ENCODE peak calls at places on chromosomes 13 and 19, in ten cellular contexts. V, U, K, X, D, Y, S, I, M and R are unnamed samples.

GRCh38 chr19:13790354-13790753 is 4.9 kb upstream of the ZSWIM4 start:
- DNase-seq in S (peak; percentile 11), D (no peak), X (no peak), I (peak; percentile 90), V (no peak), M (no peak), U (peak; percentile 36), K (peak; percentile 42), Y (no peak), R (no peak)

GRCh38 chr13:19888799-19889198 is 25.4 kb upstream of the ZMYM5 start:
- DNase-seq in S (no peak), U (peak; percentile 55), V (peak; percentile 60), D (no peak), I (peak; percentile 39), Y (no peak), M (no peak), K (peak; percentile 48), X (no peak), R (no peak)

GRCh38 chr19:18227781-18228271 is 1.6 kb upstream of the PDE4C start:
- DNase-seq in S (no peak), I (no peak), K (no peak), U (no peak), X (no peak), Y (no peak), D (no peak), V (no peak), M (no peak), R (no peak)

GRCh38 chr13:57877596-57877995 is 246.1 kb downstream of the PCDH17 start:
- DNase-seq in S (no peak), Y (no peak), X (no peak), D (no peak), V (no peak), K (peak; percentile 64), U (no peak), M (no peak), I (no peak), R (peak; percentile 22)

GRCh38 chr19:17751912-17752273 is 616 bp downstream of the FCHO1 start:
- DNase-seq in X (no peak), D (no peak), M (no peak), I (peak; percentile 65), V (no peak), S (no peak), K (no peak), Y (no peak), U (no peak), R (no peak)

GRCh38 chr13:99425485-99426341 is 75.6 kb upstream of the TM9SF2 start:
- DNase-seq in M (peak; percentile 88), I (peak; percentile 48), U (no peak), K (no peak), Y (no peak), S (peak; percentile 37), D (no peak), X (no peak), V (no peak), R (no peak)

GRCh38 chr19:18147396-18147795 is 5.6 kb upstream of the PIK3R2 start:
- DNase-seq in V (no peak), M (no peak), I (no peak), X (no peak), S (no peak), Y (peak; percentile 16), K (no peak), U (no peak), D (no peak), R (no peak)

GRCh38 chr13:79637086-79637763 is 156.3 kb downstream of the NDFIP2 start:
- DNase-seq in Y (peak; percentile 36), V (peak; percentile 26), D (no peak), I (no peak), X (no peak), K (no peak), S (no peak), M (no peak), U (peak; percentile 50), R (no peak)

GRCh38 chr19:34034318-34034846 is 137.9 kb upstream of the LSM14A start:
- DNase-seq in K (no peak), S (no peak), U (no peak), M (no peak), X (no peak), V (no peak), D (no peak), I (no peak), Y (no peak), R (no peak)

GRCh38 chr13:39419866-39420265 is 183.1 kb downstream of the LHFPL6 start:
- DNase-seq in D (no peak), Y (no peak), M (no peak), I (no peak), S (no peak), V (no peak), K (no peak), U (no peak), X (no peak), R (no peak)

GRCh38 chr13:39419068-39419467 is 183.9 kb downstream of the LHFPL6 start:
- DNase-seq in I (no peak), D (no peak), M (no peak), V (no peak), U (no peak), X (no peak), K (no peak), Y (no peak), S (no peak), R (no peak)

GRCh38 chr13:39417131-39417530 is 185.9 kb downstream of the LHFPL6 start:
- DNase-seq in I (peak; percentile 23), U (no peak), V (peak; percentile 51), X (no peak), S (no peak), D (no peak), Y (no peak), K (peak; percentile 38), M (no peak), R (no peak)

GRCh38 chr13:39418424-39418823 is 184.6 kb downstream of the LHFPL6 start:
- DNase-seq in I (no peak), X (no peak), U (no peak), D (no peak), S (no peak), Y (no peak), M (no peak), K (no peak), V (no peak), R (no peak)

DNA sequence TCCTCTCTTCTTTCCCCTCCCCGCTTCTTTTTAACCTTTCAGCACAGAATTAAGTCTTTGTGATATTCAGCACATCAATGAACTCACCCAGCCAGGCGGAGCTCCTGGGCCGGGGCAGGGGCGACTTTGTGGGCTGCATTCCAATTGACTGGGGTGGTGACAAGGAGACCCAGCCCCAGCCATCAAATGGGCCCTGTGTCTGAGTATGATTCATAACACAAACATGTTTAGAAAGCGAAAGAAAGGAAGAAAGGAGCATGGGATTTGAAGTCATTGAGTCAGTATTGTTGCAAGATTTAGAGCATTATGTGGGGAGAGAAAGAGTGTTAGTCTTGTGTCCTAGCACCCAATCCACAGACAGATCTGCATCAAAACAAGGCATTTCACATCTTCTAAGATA is 185.3 kb downstream of the LHFPL6 start:
- DNase-seq in Y (no peak), S (no peak), K (peak; percentile 84), V (peak; percentile 78), D (no peak), X (no peak), U (peak; percentile 80), M (no peak), I (peak; percentile 9), R (peak; percentile 42)
- H3K4me3 ChIP-seq in Y (no peak overlapping the region), S (no peak overlapping the region), K (peak overlapping the region; percentile 2), V (peak overlapping the region; percentile 62), D (no peak overlapping the region), X (no peak overlapping the region), U (peak overlapping the region; percentile 40), M (no peak overlapping the region), I (no peak overlapping the region), R (peak overlapping the region; percentile 21)

DNA sequence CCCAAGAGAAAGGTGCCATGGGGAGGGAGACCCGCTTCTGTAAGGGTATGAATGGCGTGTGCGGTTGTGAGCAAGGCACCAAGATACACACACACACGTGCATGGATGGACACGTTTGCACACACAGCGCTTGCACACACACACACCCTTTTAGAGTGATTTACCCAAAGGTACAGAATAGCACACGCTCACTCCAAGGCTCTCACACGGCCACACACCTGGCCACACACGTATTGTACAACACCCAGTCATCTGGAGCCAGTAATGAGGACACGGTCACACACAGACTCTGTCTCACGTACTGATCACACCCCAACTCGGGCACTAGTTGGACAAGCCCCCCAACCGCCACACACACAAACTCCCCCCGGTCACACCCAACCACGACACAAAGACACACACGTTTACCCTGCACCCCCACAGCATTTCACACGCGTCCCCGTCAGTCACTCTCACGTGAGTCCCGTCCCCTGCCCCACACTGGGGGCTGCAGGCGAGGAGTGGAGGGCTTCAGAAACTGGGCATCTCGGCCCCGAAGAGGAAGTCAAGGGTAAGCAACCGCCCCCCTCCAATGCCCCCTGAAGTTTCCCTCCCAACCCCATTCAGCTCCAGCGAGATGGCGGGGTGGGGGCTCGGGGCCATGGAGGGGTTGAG is 779 bp downstream of the OLFM2 start:
- DNase-seq in U (no peak), D (no peak), M (no peak), K (no peak), Y (no peak), S (no peak), X (no peak), I (no peak), V (peak; percentile 36), R (no peak)
- H3K4me3 ChIP-seq in U (no peak overlapping the region), D (peak overlapping the region; percentile 40), M (no peak overlapping the region), K (peak overlapping the region; percentile 5), Y (peak overlapping the region; percentile 41), S (no peak overlapping the region), X (peak overlapping the region; percentile 42), I (no peak overlapping the region), V (peak overlapping the region; percentile 84), R (peak overlapping the region; percentile 57)

GRCh38 chr19:40217027-40217810 is 965 bp downstream of the TTC9B start:
- DNase-seq in Y (peak; percentile 76), S (no peak), D (no peak), U (no peak), M (no peak), I (peak; percentile 19), K (no peak), V (no peak), X (no peak), R (no peak)
- H3K4me3 ChIP-seq in Y (no peak overlapping the region), S (no peak overlapping the region), D (no peak overlapping the region), U (no peak overlapping the region), M (no peak overlapping the region), I (no peak overlapping the region), K (no peak overlapping the region), V (no peak overlapping the region), X (no peak overlapping the region), R (no peak overlapping the region)

GRCh38 chr19:38695832-38696732 is 48.2 kb downstream of the CAPN12 start:
- DNase-seq in S (no peak), X (no peak), U (no peak), Y (no peak), I (no peak), K (no peak), V (no peak), M (no peak), D (no peak), R (no peak)

GRCh38 chr19:38696733-38697055 is 47.6 kb downstream of the CAPN12 start:
- DNase-seq in S (no peak), U (no peak), M (no peak), I (no peak), K (no peak), Y (no peak), D (no peak), V (no peak), X (no peak), R (no peak)

GRCh38 chr19:38693380-38694223 is 46.2 kb downstream of the ACTN4 start:
- DNase-seq in S (peak; percentile 22), U (peak; percentile 76), Y (no peak), X (no peak), M (peak; percentile 65), I (peak; percentile 91), V (peak; percentile 65), D (no peak), K (peak; percentile 91), R (peak; percentile 66)

GRCh38 chr19:38697197-38697596 is 47.1 kb downstream of the CAPN12 start:
- DNase-seq in U (no peak), Y (no peak), I (no peak), M (no peak), K (no peak), S (no peak), V (no peak), D (no peak), X (no peak), R (no peak)

GRCh38 chr19:38695319-38695683 is 47.9 kb downstream of the ACTN4 start:
- DNase-seq in X (no peak), D (no peak), Y (no peak), V (no peak), I (no peak), K (no peak), M (peak; percentile 18), S (no peak), U (no peak), R (no peak)
- H3K4me3 ChIP-seq in X (no peak overlapping the region), D (no peak overlapping the region), Y (no peak overlapping the region), V (no peak overlapping the region), I (no peak overlapping the region), K (no peak overlapping the region), M (no peak overlapping the region), S (no peak overlapping the region), U (no peak overlapping the region), R (no peak overlapping the region)